ENCODE peak calls at places on chromosomes 7 and 10, in nine cellular contexts. F is AG04449, V is thoracic aorta, J is psoas muscle, A is mammary epithelial cell, S is tibial artery, I is Calu3, P is GM06990, L is HFFc6. G is an unnamed sample.

GRCh38 chr7:41881313-41882130 is 178.6 kb upstream of the INHBA start:
- DNase-seq in V (no peak), A (no peak), P (peak; percentile 79), I (no peak), L (no peak), J (no peak), F (no peak), S (peak; percentile 76), G (peak; percentile 79)

GRCh38 chr7:24241216-24241615 is 42.8 kb upstream of the NPY start:
- DNase-seq in P (no peak), A (no peak), F (no peak), I (no peak), L (no peak), S (no peak), J (no peak), V (no peak), G (no peak)

GRCh38 chr7:94588090-94588489 is 67.8 kb downstream of the SGCE start:
- DNase-seq in I (no peak), L (no peak), J (no peak), V (no peak), F (no peak), S (no peak), A (no peak), P (no peak), G (no peak)

GRCh38 chr10:129547583-129547982 is 80.5 kb downstream of the MGMT start:
- DNase-seq in A (no peak), I (no peak), F (no peak), J (no peak), S (no peak), L (no peak), V (no peak), P (no peak), G (no peak)

GRCh38 chr7:139708541-139708940 is 69.3 kb downstream of the HIPK2 start:
- DNase-seq in I (no peak), F (no peak), A (no peak), L (no peak), V (no peak), J (no peak), S (peak; percentile 38), P (peak; percentile 56), G (peak; percentile 64)

GRCh38 chr7:584122-584465 is 64.4 kb upstream of the PDGFA start:
- DNase-seq in A (no peak), P (no peak), L (peak; percentile 14), V (no peak), I (no peak), J (no peak), F (no peak), S (no peak), G (no peak)

GRCh38 chr7:157267516-157267915 is 69.3 kb upstream of the DNAJB6 start:
- DNase-seq in J (no peak), S (peak; percentile 32), F (no peak), P (no peak), I (no peak), L (no peak), V (no peak), A (no peak), G (no peak)

GRCh38 chr7:108263364-108263951 is 133.3 kb upstream of the LAMB4 start:
- DNase-seq in S (no peak), F (no peak), A (no peak), L (no peak), I (no peak), V (no peak), J (no peak), P (no peak), G (no peak)

GRCh38 chr10:130737622-130738021 is 573.9 kb downstream of the TCERG1L start:
- DNase-seq in J (no peak), I (no peak), L (no peak), P (no peak), A (peak; percentile 1), F (no peak), V (no peak), S (peak; percentile 16), G (no peak)

GRCh38 chr7:29289156-29290021 is 94.8 kb downstream of the CHN2 start:
- DNase-seq in F (no peak), L (no peak), P (peak; percentile 44), S (no peak), I (no peak), V (no peak), A (no peak), J (peak; percentile 37), G (peak; percentile 27)

GRCh38 chr10:47456096-47456485 is 27.8 kb downstream of the ANXA8 start:
- DNase-seq in J (no peak), V (no peak), I (no peak), L (no peak), F (no peak), P (no peak), S (no peak), A (no peak), G (peak; percentile 2)

GRCh38 chr10:77168161-77168560 is 469.4 kb downstream of the KCNMA1 start:
- DNase-seq in L (no peak), V (no peak), P (no peak), S (no peak), I (no peak), A (peak; percentile 16), J (no peak), F (no peak), G (no peak)

GRCh38 chr10:77909755-77910375 is 16.7 kb downstream of the DLG5 start:
- DNase-seq in F (no peak), I (peak; percentile 41), S (no peak), V (no peak), A (no peak), P (no peak), J (no peak), L (peak; percentile 67), G (no peak)

GRCh38 chr7:115522174-115522573 is 508.4 kb downstream of the TFEC start:
- DNase-seq in L (no peak), J (no peak), A (no peak), P (no peak), I (no peak), S (no peak), V (no peak), F (no peak), G (no peak)

GRCh38 chr10:62186999-62187695 is 81.5 kb downstream of the RTKN2 start:
- DNase-seq in I (no peak), V (no peak), A (no peak), S (no peak), J (no peak), P (no peak), F (no peak), L (no peak), G (no peak)

GRCh38 chr10:73209705-73210104 is 37.4 kb downstream of the DNAJC9 start:
- DNase-seq in J (no peak), F (no peak), P (no peak), L (peak; percentile 54), S (no peak), V (no peak), A (peak; percentile 62), I (no peak), G (no peak)

GRCh38 chr7:46943996-46944395 is 637.9 kb downstream of the TNS3 start:
- DNase-seq in S (no peak), L (no peak), A (no peak), J (no peak), V (no peak), P (no peak), I (no peak), F (no peak), G (no peak)

GRCh38 chr10:30557884-30558283 is 71.7 kb downstream of the LYZL2 start:
- DNase-seq in J (no peak), S (no peak), I (no peak), L (no peak), V (no peak), A (peak; percentile 56), P (no peak), F (no peak), G (no peak)

DNA sequence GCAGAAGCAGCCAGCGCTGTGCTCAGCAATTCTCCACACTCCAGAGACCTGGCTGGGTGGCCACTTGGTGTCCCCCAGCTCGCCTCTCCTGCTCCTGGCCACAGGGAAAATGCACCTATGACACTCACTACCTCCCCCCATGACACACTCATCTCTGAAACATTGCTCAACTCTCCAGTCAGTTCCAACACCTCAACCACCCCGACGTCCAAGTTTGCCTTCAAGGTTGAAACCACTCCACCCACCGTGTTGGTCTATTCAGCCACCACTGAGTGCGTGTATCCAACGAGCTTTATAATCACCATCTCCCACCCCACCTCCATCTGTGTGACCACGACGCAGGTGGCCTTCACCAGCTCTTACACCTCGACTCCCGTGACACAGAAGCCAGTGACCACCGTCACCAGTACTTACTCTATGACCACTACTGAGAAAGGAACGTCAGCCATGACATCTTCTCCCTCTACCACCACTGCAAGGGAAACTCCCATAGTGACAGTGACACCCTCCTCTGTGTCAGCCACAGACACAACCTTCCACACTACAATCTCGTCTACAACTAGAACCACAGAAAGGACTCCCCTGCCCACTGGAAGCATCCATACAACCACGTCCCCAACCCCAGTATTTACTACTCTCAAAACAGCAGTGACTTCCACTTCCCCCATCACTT is 2.7 kb downstream of the MUC3A start:
- DNase-seq in F (no peak), P (no peak), A (no peak), L (no peak), S (no peak), I (no peak), J (no peak), V (no peak), G (no peak)
- TF ChIP-seq CTCF in F (no peak), P (no peak), A (no peak), L (no peak), S (no peak), I (no peak), J (no peak), V (no peak), G (no peak)

GRCh38 chr7:68063171-68063570 is 1066.5 kb downstream of the TYW1 start:
- DNase-seq in S (no peak), I (no peak), L (no peak), F (no peak), J (no peak), V (no peak), A (no peak), P (no peak), G (no peak)
- TF ChIP-seq CTCF in S (no peak), I (no peak), L (peak; percentile 28), F (peak; percentile 33), J (no peak), V (no peak), A (no peak), P (no peak), G (peak; percentile 11)

GRCh38 chr10:86971146-86971991 is 3.1 kb downstream of the ADIRF start:
- DNase-seq in V (no peak), I (peak; percentile 75), J (peak; percentile 94), L (peak; percentile 92), A (peak; percentile 89), P (peak; percentile 88), S (peak; percentile 98), F (no peak), G (peak; percentile 89)
- TF ChIP-seq CTCF in V (peak; percentile 27), I (no peak), J (peak; percentile 12), L (peak; percentile 40), A (no peak), P (no peak), S (peak; percentile 23), F (peak; percentile 3), G (no peak)

DNA sequence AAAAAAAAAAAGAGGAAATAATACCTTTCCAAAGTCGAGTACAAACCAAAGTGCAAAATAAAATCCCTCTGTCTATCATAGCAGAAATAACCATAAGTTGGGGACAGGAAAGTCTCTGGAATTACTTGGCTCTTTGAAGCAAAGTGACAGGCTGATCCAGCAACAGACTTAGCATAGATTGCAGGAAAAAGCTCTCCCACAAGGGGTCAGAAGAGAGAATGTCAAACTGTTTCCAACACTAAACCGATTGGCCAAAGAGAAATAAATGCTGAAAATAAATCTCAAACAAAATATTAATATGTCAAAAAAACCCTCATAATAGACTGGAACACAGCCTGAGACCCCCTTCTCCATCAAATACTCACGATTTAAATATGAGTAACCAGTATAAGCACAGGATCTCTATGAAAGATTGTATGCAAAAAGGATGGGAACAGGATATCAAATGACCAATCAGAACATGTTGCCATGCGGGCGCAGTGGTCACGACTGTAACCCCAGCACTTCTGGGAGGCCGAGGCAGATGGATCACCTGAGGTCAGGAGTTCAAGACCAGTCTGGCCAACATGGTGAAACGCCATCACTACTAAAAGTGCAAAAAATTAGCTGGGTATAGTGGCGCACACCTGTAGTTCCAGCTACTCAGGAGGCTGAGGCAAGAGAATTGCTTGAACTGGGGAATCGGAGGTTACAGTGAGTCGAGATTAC is 1000.7 kb upstream of the LRRN3 start:
- DNase-seq in L (peak; percentile 41), V (no peak), A (peak; percentile 32), S (no peak), I (peak; percentile 7), F (no peak), P (no peak), J (no peak), G (peak; percentile 18)
- TF ChIP-seq CTCF in L (peak; percentile 77), V (no peak), A (peak; percentile 55), S (no peak), I (no peak), F (peak; percentile 33), P (peak; percentile 52), J (no peak), G (peak; percentile 45)

G was measured in GM10248.